ENCODE peak calls at places on chromosome 22, in nine cellular contexts. L is stomach, F is esophagus muscularis mucosa, V is transverse colon, X is tibial nerve, P is ovary, R is A549, N is K562, Y is suprapubic skin. Z is an unnamed sample.
A peak's percentile ranks its signal among the peaks of the same experiment; 100 is the strongest.

GRCh38 chr22:22099194-22099486 is 116.6 kb upstream of the TOP3B start:
- DNase-seq in L (no peak), F (no peak), V (no peak), X (no peak), P (no peak), R (no peak), N (no peak), Y (no peak), Z (no peak)

GRCh38 chr22:42692239-42693054 is 28.2 kb downstream of the A4GALT start:
- DNase-seq in L (no peak), F (no peak), V (no peak), X (no peak), P (no peak), R (no peak), N (no peak), Y (no peak), Z (no peak)

GRCh38 chr22:42918500-42918899 is 61.4 kb upstream of the ARFGAP3 start:
- DNase-seq in L (no peak), F (no peak), V (no peak), X (no peak), P (no peak), R (no peak), N (no peak), Y (no peak), Z (no peak)

GRCh38 chr22:21632237-21632895 is at the start of gene CCDC116:
- DNase-seq in L (peak; percentile 33), F (no peak), V (peak; percentile 44), X (no peak), P (no peak), R (no peak), N (peak; percentile 100), Y (no peak), Z (no peak)

GRCh38 chr22:28222066-28222465 is 303.0 kb upstream of the PITPNB start:
- DNase-seq in L (no peak), F (no peak), V (no peak), X (no peak), P (no peak), R (no peak), N (no peak), Y (no peak), Z (no peak)

GRCh38 chr22:36017661-36018091 is 10.9 kb downstream of the RBFOX2 start:
- DNase-seq in L (no peak), F (no peak), V (no peak), X (no peak), P (no peak), R (no peak), N (no peak), Y (no peak), Z (no peak)

GRCh38 chr22:40531951-40532900 is 104.3 kb downstream of the MRTFA start:
- DNase-seq in L (no peak), F (no peak), V (no peak), X (no peak), P (no peak), R (no peak), N (no peak), Y (no peak), Z (no peak)

GRCh38 chr22:28955817-28956216 is 72.4 kb downstream of the ZNRF3 start:
- DNase-seq in L (peak; percentile 27), F (no peak), V (peak; percentile 24), X (no peak), P (no peak), R (no peak), N (no peak), Y (no peak), Z (no peak)

GRCh38 chr22:46102159-46102558 is 48.2 kb upstream of the PPARA start:
- DNase-seq in L (no peak), F (no peak), V (no peak), X (no peak), P (no peak), R (no peak), N (no peak), Y (no peak), Z (no peak)

GRCh38 chr22:46099740-46100139 is 50.6 kb upstream of the PPARA start:
- DNase-seq in L (no peak), F (no peak), V (no peak), X (no peak), P (no peak), R (no peak), N (no peak), Y (no peak), Z (no peak)

GRCh38 chr22:46098525-46099475 is 51.5 kb upstream of the PPARA start:
- DNase-seq in L (no peak), F (no peak), V (no peak), X (no peak), P (no peak), R (no peak), N (no peak), Y (no peak), Z (no peak)

GRCh38 chr22:46102752-46103151 is 47.6 kb upstream of the PPARA start:
- DNase-seq in L (no peak), F (no peak), V (no peak), X (no peak), P (no peak), R (no peak), N (no peak), Y (no peak), Z (no peak)

DNA sequence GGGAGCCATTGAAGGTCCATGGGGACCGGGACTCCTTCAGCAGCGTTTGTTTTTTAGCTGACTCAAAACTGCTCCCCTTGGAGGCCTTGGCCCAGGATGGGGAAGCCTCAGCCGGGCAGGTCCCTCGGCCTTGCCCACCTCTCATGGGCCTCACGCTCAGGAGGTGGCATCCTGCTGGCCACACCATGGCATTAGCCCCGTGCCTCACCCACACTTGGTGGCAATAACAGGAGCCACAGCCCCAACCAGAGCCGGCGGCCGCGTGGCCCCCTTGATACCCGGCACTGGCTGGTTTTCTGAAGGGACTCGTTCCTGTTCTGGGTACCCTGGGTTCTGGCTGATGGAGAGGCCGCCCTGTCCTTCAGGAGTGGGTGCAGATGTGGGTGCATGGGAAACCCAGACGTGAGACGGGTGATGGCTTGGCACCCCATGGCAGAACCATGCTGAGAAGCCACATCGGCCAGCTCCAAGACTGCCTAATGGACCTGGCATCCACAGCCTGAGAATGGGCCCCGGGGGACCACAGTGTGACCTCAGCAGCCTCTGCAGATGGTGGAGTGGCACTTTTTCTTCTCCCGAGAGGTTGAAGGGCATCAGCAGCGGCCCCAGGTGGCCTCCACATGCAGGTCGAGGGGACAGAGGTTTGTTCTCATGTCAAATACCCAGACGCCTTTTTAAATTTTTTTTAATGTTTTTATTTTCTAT is 49.8 kb upstream of the PPARA start:
- DNase-seq in L (no peak), F (no peak), V (no peak), X (no peak), P (no peak), R (no peak), N (no peak), Y (no peak), Z (no peak)
- H3K4me1 ChIP-seq in L (peaks cover 93% of the 10 kb centered on the region), F (peaks cover 99% of the 10 kb centered on the region), V (peaks cover 31% of the 10 kb centered on the region), X (no peaks in the 10 kb centered on the region), P (peaks cover 53% of the 10 kb centered on the region), R (peaks cover 88% of the 10 kb centered on the region), N (peaks cover 39% of the 10 kb centered on the region), Y (peaks cover 99% of the 10 kb centered on the region), Z (peaks cover 74% of the 10 kb centered on the region)

GRCh38 chr22:50111056-50111455 is 21.2 kb downstream of the MOV10L1 start:
- DNase-seq in L (no peak), F (no peak), V (no peak), X (no peak), P (no peak), R (no peak), N (no peak), Y (no peak), Z (no peak)

GRCh38 chr22:50117168-50117762 is 27.5 kb downstream of the MOV10L1 start:
- DNase-seq in L (no peak), F (no peak), V (no peak), X (no peak), P (no peak), R (no peak), N (peak; percentile 74), Y (no peak), Z (no peak)

GRCh38 chr22:50115693-50116092 is 25.9 kb downstream of the MOV10L1 start:
- DNase-seq in L (no peak), F (no peak), V (no peak), X (no peak), P (peak; percentile 64), R (no peak), N (no peak), Y (no peak), Z (peak; percentile 68)

GRCh38 chr22:50114221-50114981 is 24.6 kb downstream of the MOV10L1 start:
- DNase-seq in L (no peak), F (no peak), V (no peak), X (no peak), P (no peak), R (no peak), N (no peak), Y (no peak), Z (no peak)

GRCh38 chr22:50112151-50113118 is 22.6 kb downstream of the MOV10L1 start:
- DNase-seq in L (no peak), F (no peak), V (no peak), X (no peak), P (no peak), R (no peak), N (no peak), Y (no peak), Z (no peak)
- TF ChIP-seq EP300 in L (no peak), F (no peak), V (no peak), X (no peak), P (no peak), R (no peak), N (no peak), Y (no peak), Z (no peak)

GRCh38 chr22:17796695-17797094 is 22.4 kb upstream of the BID start:
- DNase-seq in L (no peak), F (no peak), V (no peak), X (no peak), P (no peak), R (no peak), N (no peak), Y (no peak), Z (no peak)

GRCh38 chr22:17794726-17795125 is 20.5 kb upstream of the BID start:
- DNase-seq in L (no peak), F (no peak), V (no peak), X (no peak), P (no peak), R (no peak), N (no peak), Y (no peak), Z (no peak)

GRCh38 chr22:17797721-17798559 is 23.7 kb upstream of the BID start:
- DNase-seq in L (no peak), F (no peak), V (no peak), X (no peak), P (no peak), R (no peak), N (no peak), Y (no peak), Z (no peak)

GRCh38 chr22:17795143-17795542 is 20.9 kb upstream of the BID start:
- DNase-seq in L (no peak), F (no peak), V (no peak), X (no peak), P (no peak), R (no peak), N (no peak), Y (no peak), Z (no peak)

GRCh38 chr22:17795661-17796548 is 21.6 kb upstream of the BID start:
- DNase-seq in L (no peak), F (no peak), V (no peak), X (no peak), P (no peak), R (no peak), N (no peak), Y (no peak), Z (no peak)
- TF ChIP-seq POLR2A in L (no peak), F (no peak), V (no peak), X (no peak), P (no peak), R (no peak), N (no peak), Y (no peak), Z (no peak)

DNA sequence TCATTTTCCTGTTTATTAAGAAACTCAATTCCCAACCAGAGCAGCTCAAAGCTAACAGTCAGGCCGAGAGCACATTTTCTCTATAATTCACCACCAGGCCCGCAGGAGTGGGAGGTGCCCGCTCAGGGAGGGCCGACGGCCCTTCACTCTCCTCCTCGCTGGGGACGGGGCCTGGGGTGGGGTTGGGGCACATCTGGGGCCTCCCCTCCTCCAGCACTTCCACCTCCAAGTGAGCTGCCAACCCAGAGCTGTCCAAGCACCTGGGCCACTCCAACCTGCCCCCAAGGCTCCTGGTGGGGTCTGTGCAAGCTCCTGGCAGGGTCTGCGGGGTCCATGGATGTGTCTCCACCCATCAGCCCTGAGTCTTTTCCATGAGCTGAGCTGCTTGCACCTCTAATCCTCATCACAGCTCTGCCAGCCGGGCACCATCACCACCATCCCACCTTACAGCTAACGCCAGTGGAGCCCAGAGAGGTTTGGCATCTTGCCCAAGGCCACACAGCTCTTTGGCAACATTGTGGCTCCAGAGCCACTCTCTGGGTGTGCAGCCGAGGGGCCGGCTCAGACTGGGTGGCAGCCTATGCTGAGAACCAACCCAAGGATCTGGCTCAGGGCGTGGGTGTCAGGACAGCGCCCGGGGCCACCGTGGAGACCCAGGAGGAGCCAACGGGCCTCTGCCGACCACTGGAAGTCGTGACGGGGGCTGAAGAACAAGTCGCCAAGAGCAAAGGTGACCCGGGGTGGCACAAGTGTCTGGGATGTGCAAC is 193.5 kb downstream of the BRD1 start:
- DNase-seq in L (no peak), F (no peak), V (no peak), X (no peak), P (no peak), R (no peak), N (no peak), Y (no peak), Z (no peak)
- H3K4me1 ChIP-seq in L (peaks cover 8% of the 10 kb centered on the region), F (peaks cover 10% of the 10 kb centered on the region), V (peaks cover 5% of the 10 kb centered on the region), X (no peaks in the 10 kb centered on the region), P (peaks cover 8% of the 10 kb centered on the region), R (no peaks in the 10 kb centered on the region), N (peaks cover 54% of the 10 kb centered on the region), Y (peaks cover 8% of the 10 kb centered on the region), Z (peaks cover 11% of the 10 kb centered on the region)